ENCODE peak calls at places on chromosomes 13 and 19, in six cellular contexts. X, U, A, J, F and T are unnamed samples.
A peak's percentile ranks its signal among the peaks of the same experiment; 100 is the strongest.

GRCh38 chr19:43872547-43873336 is 45.6 kb downstream of the ZNF283 start:
- DNase-seq in X (no peak), F (peak; percentile 10), A (no peak), U (no peak), J (no peak), T (no peak)

GRCh38 chr13:98976338-98976737 is 1.5 kb downstream of the DOCK9 start:
- DNase-seq in A (peak; percentile 45), J (no peak), X (no peak), U (no peak), F (no peak), T (no peak)

GRCh38 chr13:112622375-112622774 is 34.4 kb upstream of the TUBGCP3 start:
- DNase-seq in U (no peak), J (no peak), F (no peak), X (no peak), A (no peak), T (no peak)

GRCh38 chr13:92769064-92769463 is 457.5 kb upstream of the GPC6 start:
- DNase-seq in F (no peak), J (no peak), U (no peak), X (no peak), A (no peak), T (no peak)

GRCh38 chr19:5292843-5293606 is 47.6 kb downstream of the PTPRS start:
- DNase-seq in A (peak; percentile 92), U (peak; percentile 46), F (no peak), J (no peak), X (peak; percentile 44), T (peak; percentile 81)

GRCh38 chr13:86856996-86857395 is 814.2 kb upstream of the SLITRK5 start:
- DNase-seq in U (no peak), A (peak; percentile 10), F (peak; percentile 47), X (no peak), J (no peak), T (no peak)

GRCh38 chr13:79830426-79830825 is 349.5 kb downstream of the NDFIP2 start:
- DNase-seq in J (no peak), F (no peak), X (no peak), U (no peak), A (no peak), T (no peak)

GRCh38 chr13:90300015-90300414 is 1047.5 kb upstream of the MIR17HG start:
- DNase-seq in U (no peak), F (no peak), A (no peak), X (no peak), J (no peak), T (no peak)

GRCh38 chr13:25632166-25632888 is 260.6 kb downstream of the ATP8A2 start:
- DNase-seq in A (no peak), X (no peak), J (no peak), F (no peak), U (no peak), T (no peak)

GRCh38 chr19:35267818-35268545 is 780 bp upstream of the USF2 start:
- DNase-seq in F (peak; percentile 24), J (peak; percentile 84), U (peak; percentile 81), X (peak; percentile 84), A (peak; percentile 88), T (peak; percentile 90)

GRCh38 chr13:97226013-97226412 is 3.9 kb downstream of the MBNL2 start:
- DNase-seq in F (no peak), A (no peak), J (no peak), U (no peak), X (no peak), T (no peak)

GRCh38 chr13:32911506-32911905 is 104.7 kb upstream of the KL start:
- DNase-seq in U (no peak), A (peak; percentile 63), X (no peak), J (no peak), F (peak; percentile 60), T (no peak)

GRCh38 chr19:23810496-23810895 is 51.8 kb upstream of the ZNF681 start:
- DNase-seq in J (no peak), X (no peak), A (no peak), U (no peak), F (no peak), T (no peak)
- H3K9me3 ChIP-seq in J (no peaks in the 10 kb centered on the region), X (no peaks in the 10 kb centered on the region), A (no peaks in the 10 kb centered on the region), U (peaks cover 3% of the 10 kb centered on the region), F (peaks cover 7% of the 10 kb centered on the region), T (no peaks in the 10 kb centered on the region)

DNA sequence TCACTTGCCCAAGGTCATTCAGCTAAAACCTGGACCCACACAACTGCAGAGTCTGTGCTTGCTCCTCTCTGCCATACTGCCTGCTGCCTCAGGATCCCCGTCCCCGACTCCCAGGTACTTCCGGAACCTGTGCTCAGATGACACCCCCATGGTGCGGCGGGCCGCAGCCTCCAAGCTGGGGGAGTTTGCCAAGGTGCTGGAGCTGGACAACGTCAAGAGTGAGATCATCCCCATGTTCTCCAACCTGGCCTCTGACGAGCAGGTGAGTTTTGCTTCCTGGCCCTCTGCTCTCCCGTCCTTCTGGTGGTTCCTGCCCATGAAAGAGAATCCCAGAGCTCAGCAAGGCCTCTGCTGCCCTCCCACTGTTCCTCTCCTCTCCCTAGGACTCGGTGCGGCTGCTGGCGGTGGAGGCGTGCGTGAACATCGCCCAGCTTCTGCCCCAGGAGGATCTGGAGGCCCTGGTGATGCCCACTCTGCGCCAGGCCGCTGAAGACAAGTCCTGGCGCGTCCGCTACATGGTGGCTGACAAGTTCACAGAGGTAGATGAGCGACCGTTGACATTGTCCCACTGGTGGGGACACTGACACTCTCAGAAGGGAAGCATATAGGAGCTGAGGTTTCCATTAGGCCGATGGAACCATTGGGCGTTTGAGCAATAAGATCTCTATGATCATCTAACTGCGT is 22.9 kb downstream of the PPP2R1A start:
- DNase-seq in A (no peak), J (no peak), X (no peak), F (no peak), U (no peak), T (no peak)
- H3K9me3 ChIP-seq in A (no peaks in the 10 kb centered on the region), J (no peaks in the 10 kb centered on the region), X (no peaks in the 10 kb centered on the region), F (no peaks in the 10 kb centered on the region), U (no peaks in the 10 kb centered on the region), T (no peaks in the 10 kb centered on the region)

GRCh38 chr19:57648336-57649003 is 15.5 kb downstream of the ZNF211 start:
- DNase-seq in U (no peak), A (no peak), J (no peak), X (no peak), F (no peak), T (no peak)

GRCh38 chr19:57656346-57656745 is 12.4 kb upstream of the ZSCAN4 start:
- DNase-seq in A (no peak), J (no peak), U (no peak), X (no peak), F (no peak), T (no peak)

GRCh38 chr19:57651654-57651996 is 17.1 kb upstream of the ZSCAN4 start:
- DNase-seq in F (no peak), A (no peak), J (no peak), X (no peak), U (no peak), T (no peak)

GRCh38 chr19:57655443-57655842 is 13.3 kb upstream of the ZSCAN4 start:
- DNase-seq in U (no peak), J (no peak), A (no peak), F (no peak), X (no peak), T (no peak)

GRCh38 chr19:57653689-57654088 is 15.0 kb upstream of the ZSCAN4 start:
- DNase-seq in F (no peak), A (no peak), J (no peak), U (no peak), X (no peak), T (no peak)
- H3K9me3 ChIP-seq in F (no peaks in the 10 kb centered on the region), A (no peaks in the 10 kb centered on the region), J (no peaks in the 10 kb centered on the region), U (no peaks in the 10 kb centered on the region), X (no peaks in the 10 kb centered on the region), T (no peaks in the 10 kb centered on the region)

GRCh38 chr19:57788114-57788692 is 18.7 kb downstream of the ZNF586 start:
- DNase-seq in U (no peak), J (no peak), X (no peak), A (no peak), F (no peak), T (no peak)

GRCh38 chr19:57789288-57789687 is 19.8 kb downstream of the ZNF586 start:
- DNase-seq in J (no peak), F (no peak), A (no peak), U (no peak), X (no peak), T (no peak)

GRCh38 chr19:57786286-57786685 is 16.8 kb downstream of the ZNF586 start:
- DNase-seq in F (no peak), J (no peak), U (no peak), A (no peak), X (no peak), T (no peak)

GRCh38 chr19:57786906-57787305 is 17.4 kb downstream of the ZNF586 start:
- DNase-seq in X (no peak), U (no peak), A (no peak), F (no peak), J (no peak), T (no peak)
- H3K9me3 ChIP-seq in X (peaks cover 33% of the 10 kb centered on the region), U (peaks cover 44% of the 10 kb centered on the region), A (no peaks in the 10 kb centered on the region), F (peaks cover 4% of the 10 kb centered on the region), J (no peaks in the 10 kb centered on the region), T (peaks cover 16% of the 10 kb centered on the region)

GRCh38 chr19:19697589-19697988 is 28.9 kb downstream of the ZNF101 start:
- DNase-seq in A (no peak), X (no peak), J (no peak), F (no peak), U (no peak), T (no peak)
- H3K9me3 ChIP-seq in A (no peaks in the 10 kb centered on the region), X (no peaks in the 10 kb centered on the region), J (no peaks in the 10 kb centered on the region), F (no peaks in the 10 kb centered on the region), U (peaks cover 22% of the 10 kb centered on the region), T (peaks cover 24% of the 10 kb centered on the region)

DNA sequence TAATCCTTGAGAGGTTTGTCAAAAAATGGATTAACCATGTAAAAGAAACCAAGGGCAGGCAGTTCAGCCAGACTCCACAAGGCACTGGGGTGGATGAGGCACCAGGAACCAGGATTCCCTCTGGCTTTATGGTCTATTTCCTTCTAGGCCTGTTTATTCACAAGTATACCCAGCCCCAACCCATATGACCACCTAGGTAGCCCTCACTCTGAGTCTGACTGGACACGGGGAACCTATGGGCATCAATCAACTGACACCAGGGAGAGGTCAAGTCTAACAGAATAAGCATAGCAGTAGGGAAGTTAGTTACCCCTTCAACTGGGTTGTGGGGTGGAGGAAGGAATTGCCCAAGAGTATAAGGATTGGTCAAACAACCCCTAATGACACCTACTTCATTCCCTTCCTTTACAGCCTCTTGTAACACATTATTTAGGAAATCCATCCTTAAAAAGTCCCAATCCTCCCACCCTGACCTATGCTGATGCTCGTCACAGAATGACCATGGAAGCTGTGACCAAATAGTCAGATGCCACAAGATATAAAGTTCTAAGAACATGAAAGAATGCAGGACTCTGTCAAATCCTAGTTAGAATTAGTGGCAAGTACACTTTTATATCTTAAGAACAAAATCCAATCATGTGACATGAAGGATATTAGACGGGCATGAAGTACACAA is 31.7 kb downstream of the PEG3 start:
- DNase-seq in U (no peak), A (no peak), J (no peak), X (no peak), F (no peak), T (no peak)
- H3K9me3 ChIP-seq in U (peaks cover 10% of the 10 kb centered on the region), A (no peaks in the 10 kb centered on the region), J (no peaks in the 10 kb centered on the region), X (peaks cover 6% of the 10 kb centered on the region), F (peaks cover 24% of the 10 kb centered on the region), T (no peaks in the 10 kb centered on the region)

GRCh38 chr13:44622701-44623100 is 46.6 kb upstream of the TSC22D1 start:
- DNase-seq in A (no peak), F (no peak), X (no peak), U (no peak), J (no peak), T (no peak)
- H3K9me3 ChIP-seq in A (no peaks in the 10 kb centered on the region), F (no peaks in the 10 kb centered on the region), X (no peaks in the 10 kb centered on the region), U (no peaks in the 10 kb centered on the region), J (no peaks in the 10 kb centered on the region), T (no peaks in the 10 kb centered on the region)